ENCODE peak calls at places on chromosomes 12 and 14, in six cellular contexts. U is fibroblast of gingiva; F is NCI-H1092; I is foreskin melanocyte; T is naive thymus-derived CD4-positive, alpha-beta T cell; K is NCI-H2029. X is an unnamed sample.

GRCh38 chr12:117098361-117099217 is 627 bp downstream of the TESC start:
- DNase-seq in T (no peak), F (no peak), K (no peak), I (no peak), U (no peak), X (no peak)

GRCh38 chr12:76284816-76285750 is 63.1 kb downstream of the BBS10 start:
- DNase-seq in K (no peak), U (peak; percentile 64), F (no peak), I (no peak), T (no peak), X (no peak)

GRCh38 chr12:2212971-2213869 is 160.4 kb downstream of the CACNA1C start:
- DNase-seq in U (no peak), T (no peak), K (no peak), F (peak; percentile 8), I (no peak), X (no peak)

GRCh38 chr14:67133595-67134441 is 55.4 kb upstream of the GARIN2 start:
- DNase-seq in F (no peak), I (no peak), T (no peak), K (no peak), U (no peak), X (no peak)

GRCh38 chr12:48237048-48237630 is 34.0 kb upstream of the OR10AD1 start:
- DNase-seq in T (no peak), I (no peak), K (no peak), U (no peak), F (no peak), X (no peak)

GRCh38 chr14:77040995-77041744 is 12.7 kb upstream of the IRF2BPL start:
- DNase-seq in T (peak; percentile 58), U (no peak), K (no peak), I (no peak), F (no peak), X (no peak)

GRCh38 chr14:66485029-66485428 is 1.1 kb upstream of the CCDC196 start:
- DNase-seq in K (no peak), U (no peak), I (no peak), T (no peak), F (no peak), X (no peak)

GRCh38 chr12:46382425-46382973 is 9.9 kb upstream of the SLC38A2 start:
- DNase-seq in I (no peak), T (no peak), K (no peak), F (no peak), U (no peak), X (peak; percentile 52)

GRCh38 chr12:25245491-25245890 is 5.2 kb downstream of the KRAS start:
- DNase-seq in T (no peak), U (no peak), I (no peak), F (no peak), K (no peak), X (no peak)

GRCh38 chr12:75738486-75738885 is 227.1 kb upstream of the KRR1 start:
- DNase-seq in K (no peak), F (no peak), I (no peak), U (no peak), T (peak; percentile 32), X (peak; percentile 52)

GRCh38 chr12:120583478-120584030 is 2.4 kb upstream of the POP5 start:
- DNase-seq in F (peak; percentile 8), I (peak; percentile 40), T (peak; percentile 85), U (peak; percentile 47), K (peak; percentile 45), X (peak; percentile 63)

GRCh38 chr12:118512669-118513068 is 136.3 kb downstream of the SUDS3 start:
- DNase-seq in U (no peak), F (no peak), T (no peak), I (no peak), K (no peak), X (no peak)

GRCh38 chr14:55416866-55417265 is 5.2 kb upstream of the ATG14 start:
- DNase-seq in I (no peak), T (no peak), K (peak; percentile 10), F (no peak), U (no peak), X (peak; percentile 33)

GRCh38 chr14:75088566-75089373 is 19.3 kb downstream of the ZC2HC1C start:
- DNase-seq in T (no peak), U (peak; percentile 43), K (peak; percentile 14), I (peak; percentile 56), F (peak; percentile 28), X (peak; percentile 64)

GRCh38 chr12:25557830-25558436 is 4.8 kb upstream of the LMNTD1 start:
- DNase-seq in K (no peak), I (peak; percentile 68), F (no peak), T (no peak), U (peak; percentile 49), X (peak; percentile 55)

GRCh38 chr12:121872546-121873223 is 14.0 kb upstream of the HPD start:
- DNase-seq in K (no peak), U (peak; percentile 93), I (no peak), T (no peak), F (no peak), X (peak; percentile 63)

GRCh38 chr12:3717283-3717974 is 35.5 kb downstream of the CRACR2A start:
- DNase-seq in U (no peak), T (no peak), K (no peak), I (no peak), F (no peak), X (no peak)

GRCh38 chr14:91367173-91368171 is 50.1 kb downstream of the CCDC88C start:
- DNase-seq in U (peak; percentile 20), I (no peak), K (no peak), F (no peak), T (peak; percentile 40), X (peak; percentile 94)

GRCh38 chr12:6632026-6632978 is 3.5 kb downstream of the LPAR5 start:
- DNase-seq in U (no peak), I (peak; percentile 43), K (peak; percentile 65), F (no peak), T (peak; percentile 43), X (no peak)

GRCh38 chr12:98955284-98955683 is 310.2 kb downstream of the APAF1 start:
- DNase-seq in K (no peak), F (no peak), I (no peak), U (no peak), T (no peak), X (peak; percentile 21)

GRCh38 chr14:29301571-29301970 is 535.0 kb downstream of the FOXG1 start:
- DNase-seq in U (peak; percentile 49), I (no peak), T (no peak), K (no peak), F (no peak), X (no peak)

GRCh38 chr12:116982721-116983502 is 72.2 kb downstream of the FBXW8 start:
- DNase-seq in I (no peak), U (peak; percentile 81), T (no peak), F (no peak), K (no peak), X (peak; percentile 13)

GRCh38 chr14:32254952-32255679 is 52.0 kb upstream of the RNU6-8 start:
- DNase-seq in F (peak; percentile 24), I (peak; percentile 68), K (peak; percentile 95), T (peak; percentile 41), U (peak; percentile 57), X (peak; percentile 64)

GRCh38 chr14:26730929-26731618 is 133.2 kb upstream of the NOVA1 start:
- DNase-seq in T (no peak), U (no peak), K (no peak), F (peak; percentile 12), I (no peak), X (no peak)

GRCh38 chr12:128513831-128514230 is 246.9 kb downstream of the TMEM132C start:
- DNase-seq in U (no peak), I (no peak), T (no peak), K (no peak), F (no peak), X (no peak)

GRCh38 chr14:93977790-93978581 is 1.6 kb upstream of the ASB2 start:
- DNase-seq in I (no peak), F (no peak), T (peak; percentile 72), U (no peak), K (no peak), X (peak; percentile 51)

GRCh38 chr12:85606455-85606854 is 229.8 kb downstream of the RASSF9 start:
- DNase-seq in F (no peak), I (no peak), U (no peak), T (no peak), K (no peak), X (no peak)

GRCh38 chr12:131129839-131130238 is 176.1 kb downstream of the ADGRD1 start:
- DNase-seq in U (no peak), F (no peak), T (no peak), I (no peak), K (no peak), X (peak; percentile 69)

GRCh38 chr12:52585951-52586350 is 12.3 kb upstream of the KRT74 start:
- DNase-seq in F (no peak), K (no peak), T (peak; percentile 31), U (no peak), I (no peak), X (no peak)

GRCh38 chr12:111238075-111238734 is 130.7 kb downstream of the PHETA1 start:
- DNase-seq in K (no peak), T (no peak), U (no peak), F (no peak), I (no peak), X (no peak)

GRCh38 chr14:33249361-33249760 is 310.7 kb downstream of the NPAS3 start:
- DNase-seq in K (no peak), F (no peak), U (no peak), I (no peak), T (no peak), X (no peak)